ENCODE peak calls at places on chromosome 5, in eight cellular contexts. One of them, this sample, is unnamed.
A peak's percentile ranks its signal among the peaks of the same experiment; 100 is the strongest.

GRCh38 chr5:106940986-106941385 is 729.8 kb downstream of the EFNA5 start:
- DNase-seq in MCF 10A: no peak
- DNase-seq in fibroblast of mammary gland: no peak
- DNase-seq in dorsolateral prefrontal cortex: no peak
- DNase-seq in IMR-90: no peak
- DNase-seq in kidney epithelial cell: peak; percentile 14
- DNase-seq in heart right ventricle: no peak
- DNase-seq in ovary: no peak
- DNase-seq in this sample: no peak

GRCh38 chr5:174733836-174734235 is 9.5 kb downstream of the MSX2 start:
- DNase-seq in IMR-90: no peak
- DNase-seq in dorsolateral prefrontal cortex: no peak
- DNase-seq in ovary: no peak
- DNase-seq in kidney epithelial cell: no peak
- DNase-seq in fibroblast of mammary gland: no peak
- DNase-seq in heart right ventricle: no peak
- DNase-seq in MCF 10A: no peak
- DNase-seq in this sample: no peak

GRCh38 chr5:96004087-96004486 is 42.4 kb upstream of the ELL2 start:
- DNase-seq in ovary: no peak
- DNase-seq in kidney epithelial cell: no peak
- DNase-seq in dorsolateral prefrontal cortex: no peak
- DNase-seq in heart right ventricle: no peak
- DNase-seq in IMR-90: no peak
- DNase-seq in MCF 10A: no peak
- DNase-seq in fibroblast of mammary gland: no peak
- DNase-seq in this sample: no peak

GRCh38 chr5:51387854-51388320 is 4.6 kb downstream of the ISL1 start:
- DNase-seq in heart right ventricle: no peak
- DNase-seq in MCF 10A: no peak
- DNase-seq in kidney epithelial cell: no peak
- DNase-seq in fibroblast of mammary gland: no peak
- DNase-seq in IMR-90: no peak
- DNase-seq in ovary: no peak
- DNase-seq in dorsolateral prefrontal cortex: no peak
- DNase-seq in this sample: no peak

GRCh38 chr5:116009806-116010205 is 22.5 kb upstream of the ARL14EPL start:
- DNase-seq in fibroblast of mammary gland: no peak
- DNase-seq in ovary: no peak
- DNase-seq in IMR-90: no peak
- DNase-seq in kidney epithelial cell: no peak
- DNase-seq in MCF 10A: no peak
- DNase-seq in dorsolateral prefrontal cortex: no peak
- DNase-seq in heart right ventricle: no peak
- DNase-seq in this sample: no peak

GRCh38 chr5:149528661-149529060 is 22.6 kb downstream of the CSNK1A1 start:
- DNase-seq in kidney epithelial cell: no peak
- DNase-seq in dorsolateral prefrontal cortex: no peak
- DNase-seq in heart right ventricle: no peak
- DNase-seq in IMR-90: no peak
- DNase-seq in MCF 10A: no peak
- DNase-seq in fibroblast of mammary gland: no peak
- DNase-seq in ovary: no peak
- DNase-seq in this sample: no peak

GRCh38 chr5:154608531-154609011 is 130.5 kb upstream of the HAND1 start:
- DNase-seq in ovary: no peak
- DNase-seq in dorsolateral prefrontal cortex: no peak
- DNase-seq in MCF 10A: no peak
- DNase-seq in heart right ventricle: no peak
- DNase-seq in fibroblast of mammary gland: no peak
- DNase-seq in kidney epithelial cell: no peak
- DNase-seq in IMR-90: no peak
- DNase-seq in this sample: no peak

GRCh38 chr5:62112689-62113220 is 193.3 kb upstream of the KIF2A start:
- DNase-seq in MCF 10A: no peak
- DNase-seq in dorsolateral prefrontal cortex: no peak
- DNase-seq in kidney epithelial cell: no peak
- DNase-seq in ovary: no peak
- DNase-seq in fibroblast of mammary gland: no peak
- DNase-seq in IMR-90: no peak
- DNase-seq in heart right ventricle: no peak
- DNase-seq in this sample: no peak

GRCh38 chr5:370959-371810 is 49.7 kb downstream of the AHRR start:
- DNase-seq in IMR-90: no peak
- DNase-seq in heart right ventricle: no peak
- DNase-seq in MCF 10A: no peak
- DNase-seq in kidney epithelial cell: no peak
- DNase-seq in dorsolateral prefrontal cortex: no peak
- DNase-seq in ovary: no peak
- DNase-seq in fibroblast of mammary gland: no peak
- DNase-seq in this sample: no peak

GRCh38 chr5:132915681-132916080 is 42.2 kb downstream of the LEAP2 start:
- DNase-seq in MCF 10A: peak; percentile 8
- DNase-seq in dorsolateral prefrontal cortex: no peak
- DNase-seq in ovary: no peak
- DNase-seq in IMR-90: peak; percentile 23
- DNase-seq in fibroblast of mammary gland: peak; percentile 34
- DNase-seq in heart right ventricle: no peak
- DNase-seq in kidney epithelial cell: no peak
- DNase-seq in this sample: no peak

GRCh38 chr5:122844136-122844915 is 1.1 kb upstream of the SNX24 start:
- DNase-seq in fibroblast of mammary gland: no peak
- DNase-seq in ovary: no peak
- DNase-seq in IMR-90: no peak
- DNase-seq in kidney epithelial cell: no peak
- DNase-seq in heart right ventricle: no peak
- DNase-seq in dorsolateral prefrontal cortex: no peak
- DNase-seq in MCF 10A: no peak
- DNase-seq in this sample: no peak

GRCh38 chr5:67209141-67209771 is 12.7 kb upstream of the CD180 start:
- DNase-seq in ovary: peak; percentile 48
- DNase-seq in kidney epithelial cell: peak; percentile 45
- DNase-seq in MCF 10A: peak; percentile 88
- DNase-seq in IMR-90: peak; percentile 72
- DNase-seq in heart right ventricle: no peak
- DNase-seq in fibroblast of mammary gland: peak; percentile 78
- DNase-seq in dorsolateral prefrontal cortex: no peak
- DNase-seq in this sample: no peak

GRCh38 chr5:37704406-37704805 is 135.4 kb downstream of the GDNF start:
- DNase-seq in ovary: no peak
- DNase-seq in MCF 10A: no peak
- DNase-seq in fibroblast of mammary gland: no peak
- DNase-seq in kidney epithelial cell: no peak
- DNase-seq in IMR-90: no peak
- DNase-seq in heart right ventricle: no peak
- DNase-seq in dorsolateral prefrontal cortex: no peak
- DNase-seq in this sample: no peak

GRCh38 chr5:68268363-68269130 is 53.0 kb downstream of the PIK3R1 start:
- DNase-seq in MCF 10A: peak; percentile 56
- DNase-seq in ovary: no peak
- DNase-seq in dorsolateral prefrontal cortex: no peak
- DNase-seq in IMR-90: no peak
- DNase-seq in heart right ventricle: no peak
- DNase-seq in kidney epithelial cell: no peak
- DNase-seq in fibroblast of mammary gland: no peak
- DNase-seq in this sample: no peak

GRCh38 chr5:98621821-98622220 is 151.6 kb upstream of the RGMB start:
- DNase-seq in kidney epithelial cell: no peak
- DNase-seq in MCF 10A: no peak
- DNase-seq in ovary: no peak
- DNase-seq in IMR-90: no peak
- DNase-seq in fibroblast of mammary gland: no peak
- DNase-seq in heart right ventricle: no peak
- DNase-seq in dorsolateral prefrontal cortex: no peak
- DNase-seq in this sample: no peak

GRCh38 chr5:76941000-76941399 is 11.8 kb upstream of the CRHBP start:
- DNase-seq in IMR-90: no peak
- DNase-seq in MCF 10A: no peak
- DNase-seq in dorsolateral prefrontal cortex: no peak
- DNase-seq in fibroblast of mammary gland: no peak
- DNase-seq in kidney epithelial cell: no peak
- DNase-seq in ovary: no peak
- DNase-seq in heart right ventricle: no peak
- DNase-seq in this sample: no peak

GRCh38 chr5:107809201-107810034 is 138.7 kb upstream of the EFNA5 start:
- DNase-seq in kidney epithelial cell: no peak
- DNase-seq in IMR-90: peak; percentile 48
- DNase-seq in dorsolateral prefrontal cortex: no peak
- DNase-seq in fibroblast of mammary gland: no peak
- DNase-seq in MCF 10A: peak; percentile 20
- DNase-seq in ovary: no peak
- DNase-seq in heart right ventricle: no peak
- DNase-seq in this sample: no peak

GRCh38 chr5:16489322-16489791 is 23.8 kb upstream of the ZNF622 start:
- DNase-seq in fibroblast of mammary gland: peak; percentile 66
- DNase-seq in kidney epithelial cell: no peak
- DNase-seq in dorsolateral prefrontal cortex: no peak
- DNase-seq in IMR-90: peak; percentile 64
- DNase-seq in heart right ventricle: no peak
- DNase-seq in MCF 10A: peak; percentile 48
- DNase-seq in ovary: no peak
- DNase-seq in this sample: no peak

GRCh38 chr5:166772770-166773169 is 1518.7 kb upstream of the WWC1 start:
- DNase-seq in MCF 10A: peak; percentile 81
- DNase-seq in kidney epithelial cell: peak; percentile 12
- DNase-seq in IMR-90: no peak
- DNase-seq in fibroblast of mammary gland: peak; percentile 85
- DNase-seq in dorsolateral prefrontal cortex: no peak
- DNase-seq in ovary: no peak
- DNase-seq in heart right ventricle: no peak
- DNase-seq in this sample: no peak

GRCh38 chr5:11026543-11026942 is 265.5 kb upstream of the DAP start:
- DNase-seq in heart right ventricle: no peak
- DNase-seq in kidney epithelial cell: no peak
- DNase-seq in IMR-90: no peak
- DNase-seq in dorsolateral prefrontal cortex: no peak
- DNase-seq in ovary: no peak
- DNase-seq in fibroblast of mammary gland: no peak
- DNase-seq in MCF 10A: no peak
- DNase-seq in this sample: no peak

GRCh38 chr5:11027660-11028059 is 266.6 kb upstream of the DAP start:
- DNase-seq in dorsolateral prefrontal cortex: no peak
- DNase-seq in ovary: no peak
- DNase-seq in IMR-90: no peak
- DNase-seq in MCF 10A: no peak
- DNase-seq in fibroblast of mammary gland: no peak
- DNase-seq in heart right ventricle: no peak
- DNase-seq in kidney epithelial cell: no peak
- DNase-seq in this sample: no peak

DNA sequence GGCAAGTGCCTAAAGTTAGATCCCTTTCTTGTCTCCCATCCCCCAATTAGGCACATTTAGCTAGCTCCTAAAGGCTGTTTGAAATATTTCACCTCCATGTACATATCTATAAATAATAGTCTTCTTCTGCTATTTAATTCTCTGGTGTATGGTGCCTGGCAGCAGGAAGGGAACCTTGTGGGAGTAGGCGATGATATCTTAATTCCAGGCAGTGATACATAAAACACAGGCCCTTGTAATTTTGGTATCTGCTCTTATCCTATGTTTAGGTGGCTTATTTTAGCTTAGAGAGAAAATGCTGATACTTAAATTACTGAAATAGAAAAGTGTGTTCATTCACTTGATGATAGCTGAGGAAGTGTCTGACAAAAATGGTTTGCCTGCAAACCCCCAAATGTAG is 262.9 kb upstream of the DAP start:
- DNase-seq in MCF 10A: no peak
- DNase-seq in IMR-90: no peak
- DNase-seq in fibroblast of mammary gland: no peak
- DNase-seq in dorsolateral prefrontal cortex: no peak
- DNase-seq in kidney epithelial cell: no peak
- DNase-seq in heart right ventricle: no peak
- DNase-seq in ovary: no peak
- DNase-seq in this sample: no peak
- TF ChIP-seq CTCF in MCF 10A: no peak
- TF ChIP-seq CTCF in IMR-90: no peak
- TF ChIP-seq CTCF in fibroblast of mammary gland: no peak
- TF ChIP-seq CTCF in dorsolateral prefrontal cortex: no peak
- TF ChIP-seq CTCF in kidney epithelial cell: no peak
- TF ChIP-seq CTCF in heart right ventricle: no peak
- TF ChIP-seq CTCF in ovary: no peak
- TF ChIP-seq CTCF in this sample: no peak

GRCh38 chr5:36240779-36241635 is 718 bp downstream of the NADK2 start:
- DNase-seq in IMR-90: peak; percentile 59
- DNase-seq in fibroblast of mammary gland: peak; percentile 56
- DNase-seq in dorsolateral prefrontal cortex: peak; percentile 60
- DNase-seq in ovary: peak; percentile 83
- DNase-seq in MCF 10A: peak; percentile 63
- DNase-seq in kidney epithelial cell: no peak
- DNase-seq in heart right ventricle: peak; percentile 58
- DNase-seq in this sample: peak; percentile 46
- TF ChIP-seq CTCF in IMR-90: no peak
- TF ChIP-seq CTCF in fibroblast of mammary gland: no peak
- TF ChIP-seq CTCF in dorsolateral prefrontal cortex: no peak
- TF ChIP-seq CTCF in ovary: no peak
- TF ChIP-seq CTCF in MCF 10A: no peak
- TF ChIP-seq CTCF in kidney epithelial cell: no peak
- TF ChIP-seq CTCF in heart right ventricle: no peak
- TF ChIP-seq CTCF in this sample: no peak

GRCh38 chr5:160672521-160672920 is 179.5 kb downstream of the ATP10B start:
- DNase-seq in fibroblast of mammary gland: no peak
- DNase-seq in MCF 10A: no peak
- DNase-seq in heart right ventricle: no peak
- DNase-seq in kidney epithelial cell: no peak
- DNase-seq in IMR-90: no peak
- DNase-seq in ovary: no peak
- DNase-seq in dorsolateral prefrontal cortex: no peak
- DNase-seq in this sample: no peak

GRCh38 chr5:160675988-160676387 is 176.0 kb downstream of the ATP10B start:
- DNase-seq in MCF 10A: peak; percentile 19
- DNase-seq in ovary: no peak
- DNase-seq in dorsolateral prefrontal cortex: no peak
- DNase-seq in fibroblast of mammary gland: no peak
- DNase-seq in IMR-90: no peak
- DNase-seq in kidney epithelial cell: no peak
- DNase-seq in heart right ventricle: no peak
- DNase-seq in this sample: no peak
- TF ChIP-seq CTCF in MCF 10A: no peak
- TF ChIP-seq CTCF in ovary: no peak
- TF ChIP-seq CTCF in dorsolateral prefrontal cortex: peak; percentile 29
- TF ChIP-seq CTCF in fibroblast of mammary gland: no peak
- TF ChIP-seq CTCF in IMR-90: no peak
- TF ChIP-seq CTCF in kidney epithelial cell: no peak
- TF ChIP-seq CTCF in heart right ventricle: no peak
- TF ChIP-seq CTCF in this sample: no peak

GRCh38 chr5:157354825-157355224 is 88.9 kb downstream of the CYFIP2 start:
- DNase-seq in MCF 10A: peak; percentile 19
- DNase-seq in fibroblast of mammary gland: no peak
- DNase-seq in ovary: no peak
- DNase-seq in kidney epithelial cell: no peak
- DNase-seq in heart right ventricle: no peak
- DNase-seq in dorsolateral prefrontal cortex: no peak
- DNase-seq in IMR-90: no peak
- DNase-seq in this sample: no peak
- TF ChIP-seq CTCF in MCF 10A: peak; percentile 30
- TF ChIP-seq CTCF in fibroblast of mammary gland: peak; percentile 45
- TF ChIP-seq CTCF in ovary: no peak
- TF ChIP-seq CTCF in kidney epithelial cell: peak; percentile 42
- TF ChIP-seq CTCF in heart right ventricle: peak; percentile 19
- TF ChIP-seq CTCF in dorsolateral prefrontal cortex: no peak
- TF ChIP-seq CTCF in IMR-90: peak; percentile 30
- TF ChIP-seq CTCF in this sample: no peak